ENCODE peak calls at places on chromosomes 7 and 10, in five cellular contexts. N, K, W, R and L are unnamed samples.

GRCh38 chr10:73731588-73732375 is 12.4 kb upstream of the SEC24C start:
- DNase-seq in R (no peak), N (no peak), K (no peak), W (no peak), L (no peak)

GRCh38 chr7:11570922-11571550 is 261.0 kb downstream of the THSD7A start:
- DNase-seq in R (no peak), N (no peak), W (no peak), K (no peak), L (no peak)

GRCh38 chr7:123242467-123243097 is 42.8 kb upstream of the SLC13A1 start:
- DNase-seq in K (no peak), R (no peak), N (no peak), W (no peak), L (no peak)

GRCh38 chr10:132643709-132644543 is 106.3 kb downstream of the INPP5A start:
- DNase-seq in K (peak), R (peak), N (no peak), W (no peak), L (no peak)

GRCh38 chr7:47771301-47771989 is 176.8 kb downstream of the PKD1L1 start:
- DNase-seq in K (no peak), R (no peak), W (no peak), N (no peak), L (no peak)

GRCh38 chr7:159211540-159212182 is 67.0 kb upstream of the VIPR2 start:
- DNase-seq in N (no peak), K (peak), W (no peak), R (no peak), L (no peak)

GRCh38 chr7:102888561-102889233 is 24.1 kb upstream of the LRRC17 start:
- DNase-seq in R (no peak), W (no peak), K (no peak), N (no peak), L (no peak)

GRCh38 chr10:121566755-121567154 is 31.5 kb downstream of the FGFR2 start:
- DNase-seq in R (no peak), W (no peak), K (no peak), N (no peak), L (no peak)

GRCh38 chr7:22607180-22607579 is 107.2 kb upstream of the STEAP1B start:
- DNase-seq in R (no peak), K (no peak), N (no peak), W (no peak), L (no peak)

GRCh38 chr7:28081016-28081415 is 99.6 kb downstream of the JAZF1 start:
- DNase-seq in R (no peak), N (no peak), K (no peak), W (no peak), L (no peak)

GRCh38 chr7:100171840-100172239 is 3.4 kb upstream of the GAL3ST4 start:
- DNase-seq in W (no peak), R (peak), K (no peak), N (no peak), L (no peak)

GRCh38 chr7:37391791-37392672 is 56.6 kb downstream of the ELMO1 start:
- DNase-seq in K (no peak), N (no peak), R (no peak), W (no peak), L (no peak)

GRCh38 chr10:87771871-87772500 is 46.0 kb downstream of the ATAD1 start:
- DNase-seq in K (no peak), N (no peak), R (no peak), W (no peak), L (no peak)

GRCh38 chr10:84193327-84193726 is 1.0 kb upstream of the CDHR1 start:
- DNase-seq in N (no peak), K (no peak), R (peak), W (no peak), L (no peak)

GRCh38 chr7:115779561-115779960 is 251.0 kb downstream of the TFEC start:
- DNase-seq in K (no peak), R (no peak), W (no peak), N (no peak), L (no peak)

GRCh38 chr10:77787440-77787839 is 139.1 kb downstream of the DLG5 start:
- DNase-seq in R (no peak), N (no peak), W (no peak), K (no peak), L (no peak)

GRCh38 chr7:84060760-84061261 is 133.8 kb downstream of the SEMA3A start:
- DNase-seq in N (no peak), R (no peak), K (no peak), W (no peak), L (no peak)

GRCh38 chr7:119931230-119931824 is 341.6 kb upstream of the KCND2 start:
- DNase-seq in N (no peak), K (no peak), R (no peak), W (no peak), L (no peak)

GRCh38 chr7:157058026-157058425 is 47.6 kb upstream of the MNX1 start:
- DNase-seq in N (no peak), R (peak), W (no peak), K (no peak), L (no peak)

GRCh38 chr7:16984346-16984745 is 102.6 kb upstream of the AGR3 start:
- DNase-seq in W (no peak), N (no peak), R (no peak), K (no peak), L (no peak)

GRCh38 chr7:20026762-20027161 is 190.4 kb downstream of the MACC1 start:
- DNase-seq in W (no peak), R (no peak), N (no peak), K (no peak), L (no peak)

GRCh38 chr7:49187543-49188268 is 263.4 kb downstream of the CDC14C start:
- DNase-seq in K (no peak), W (no peak), R (no peak), N (no peak), L (no peak)

GRCh38 chr7:23043441-23043840 is 29.5 kb upstream of the HYCC1 start:
- DNase-seq in R (no peak), K (no peak), W (no peak), N (no peak), L (no peak)

GRCh38 chr7:1314908-1315450 is 82.3 kb downstream of the UNCX start:
- DNase-seq in W (peak), R (no peak), K (no peak), N (no peak), L (no peak)

GRCh38 chr7:34039033-34039432 is 133.7 kb downstream of the BMPER start:
- DNase-seq in K (no peak), N (no peak), R (no peak), W (no peak), L (no peak)

GRCh38 chr10:115173915-115174443 is 80.8 kb downstream of the ATRNL1 start:
- DNase-seq in N (no peak), W (no peak), R (no peak), K (no peak), L (no peak)

GRCh38 chr10:102135956-102136526 is 3.2 kb downstream of the PPRC1 start:
- DNase-seq in K (no peak), R (no peak), N (no peak), W (no peak), L (no peak)

GRCh38 chr10:36023939-36024338 is 381.8 kb upstream of the FZD8 start:
- DNase-seq in R (no peak), N (no peak), W (no peak), K (no peak), L (no peak)

GRCh38 chr7:130143986-130144618 is 61.1 kb downstream of the TMEM209 start:
- DNase-seq in N (no peak), W (no peak), K (no peak), R (no peak), L (no peak)

GRCh38 chr10:17238445-17239275 is 10.6 kb downstream of the VIM start:
- DNase-seq in K (no peak), W (no peak), R (no peak), N (no peak), L (no peak)

GRCh38 chr7:30896041-30896440 is 15.6 kb upstream of the AQP1 start:
- DNase-seq in R (no peak), N (no peak), K (no peak), W (no peak), L (no peak)

GRCh38 chr7:47153076-47153475 is 428.8 kb downstream of the TNS3 start:
- DNase-seq in N (no peak), K (no peak), R (no peak), W (no peak), L (no peak)

GRCh38 chr7:66880009-66880554 is 40.9 kb upstream of the TMEM248 start:
- DNase-seq in R (no peak), N (no peak), W (no peak), K (no peak), L (no peak)

GRCh38 chr10:14325325-14325955 is 5.3 kb downstream of the FRMD4A start:
- DNase-seq in W (peak), R (no peak), K (no peak), N (no peak), L (peak)